ENCODE peak calls at places on chromosomes 4 and X, in five cellular contexts. One of them, this sample, is unnamed.

GRCh38 chrX:97639526-97639925 is 755.8 kb downstream of the RPA4 start:
- DNase-seq in GM20000: no peak
- DNase-seq in mucosa of descending colon: no peak
- DNase-seq in cardiac muscle cell: no peak
- DNase-seq in HFF-Myc: no peak
- DNase-seq in this sample: no peak

GRCh38 chrX:44061940-44062339 is 88.8 kb upstream of the NDP start:
- DNase-seq in GM20000: no peak
- DNase-seq in mucosa of descending colon: no peak
- DNase-seq in cardiac muscle cell: no peak
- DNase-seq in HFF-Myc: no peak
- DNase-seq in this sample: no peak

GRCh38 chrX:12065251-12065650 is 73.0 kb upstream of the FRMPD4 start:
- DNase-seq in GM20000: peak
- DNase-seq in mucosa of descending colon: no peak
- DNase-seq in cardiac muscle cell: peak
- DNase-seq in HFF-Myc: no peak
- DNase-seq in this sample: no peak

GRCh38 chrX:77085372-77085771 is 361.8 kb upstream of the FGF16 start:
- DNase-seq in GM20000: no peak
- DNase-seq in mucosa of descending colon: no peak
- DNase-seq in cardiac muscle cell: no peak
- DNase-seq in HFF-Myc: no peak
- DNase-seq in this sample: no peak

GRCh38 chr4:38782452-38783108 is at the start of gene TLR10:
- DNase-seq in GM20000: peak
- DNase-seq in mucosa of descending colon: no peak
- DNase-seq in cardiac muscle cell: peak
- DNase-seq in HFF-Myc: peak
- DNase-seq in this sample: no peak

GRCh38 chrX:125205918-125206665 is 113.6 kb upstream of the TEX13C start:
- DNase-seq in GM20000: no peak
- DNase-seq in mucosa of descending colon: no peak
- DNase-seq in cardiac muscle cell: no peak
- DNase-seq in HFF-Myc: no peak
- DNase-seq in this sample: no peak

GRCh38 chr4:107931775-107932321 is 499 bp downstream of the CYP2U1 start:
- DNase-seq in GM20000: no peak
- DNase-seq in mucosa of descending colon: peak
- DNase-seq in cardiac muscle cell: no peak
- DNase-seq in HFF-Myc: no peak
- DNase-seq in this sample: peak

GRCh38 chrX:132444936-132445335 is 43.9 kb downstream of the MBNL3 start:
- DNase-seq in GM20000: no peak
- DNase-seq in mucosa of descending colon: no peak
- DNase-seq in cardiac muscle cell: no peak
- DNase-seq in HFF-Myc: no peak
- DNase-seq in this sample: no peak

GRCh38 chr4:42720514-42720913 is 63.6 kb upstream of the ATP8A1 start:
- DNase-seq in GM20000: no peak
- DNase-seq in mucosa of descending colon: no peak
- DNase-seq in cardiac muscle cell: no peak
- DNase-seq in HFF-Myc: no peak
- DNase-seq in this sample: no peak

GRCh38 chrX:115460565-115460888 is 100.4 kb upstream of the PLS3 start:
- DNase-seq in GM20000: no peak
- DNase-seq in mucosa of descending colon: no peak
- DNase-seq in cardiac muscle cell: peak
- DNase-seq in HFF-Myc: no peak
- DNase-seq in this sample: no peak

GRCh38 chr4:128310266-128310697 is 22.7 kb upstream of the PGRMC2 start:
- DNase-seq in GM20000: no peak
- DNase-seq in mucosa of descending colon: peak
- DNase-seq in cardiac muscle cell: peak
- DNase-seq in HFF-Myc: no peak
- DNase-seq in this sample: no peak

GRCh38 chr4:144754562-144755410 is 108.8 kb downstream of the HHIP start:
- DNase-seq in GM20000: no peak
- DNase-seq in mucosa of descending colon: no peak
- DNase-seq in cardiac muscle cell: peak
- DNase-seq in HFF-Myc: no peak
- DNase-seq in this sample: no peak
- TF ChIP-seq CTCF in GM20000: no peak
- TF ChIP-seq CTCF in mucosa of descending colon: no peak
- TF ChIP-seq CTCF in cardiac muscle cell: peak
- TF ChIP-seq CTCF in HFF-Myc: peak
- TF ChIP-seq CTCF in this sample: peak

DNA sequence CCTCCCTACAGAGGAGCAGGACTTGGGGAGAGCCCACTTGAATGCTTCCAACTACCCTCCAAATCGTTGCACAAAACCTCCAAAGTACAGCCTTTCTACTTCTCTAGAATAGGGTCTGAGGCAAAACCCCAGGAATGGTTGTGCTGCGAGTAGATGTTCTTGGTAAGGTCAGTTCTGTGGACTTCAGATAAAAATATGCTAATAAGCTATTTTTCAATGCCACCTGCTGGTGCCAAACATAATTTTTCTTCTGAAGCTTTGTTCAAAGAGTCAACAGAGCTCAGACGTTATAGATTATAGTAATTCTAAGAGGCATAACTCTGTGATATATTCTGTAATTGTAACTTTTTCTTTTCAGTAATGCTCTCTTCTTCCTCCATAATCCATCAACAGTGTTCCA is 425.7 kb downstream of the GPAT3 start:
- DNase-seq in GM20000: no peak
- DNase-seq in mucosa of descending colon: no peak
- DNase-seq in cardiac muscle cell: peak
- DNase-seq in HFF-Myc: no peak
- DNase-seq in this sample: no peak
- TF ChIP-seq CTCF in GM20000: no peak
- TF ChIP-seq CTCF in mucosa of descending colon: no peak
- TF ChIP-seq CTCF in cardiac muscle cell: no peak
- TF ChIP-seq CTCF in HFF-Myc: no peak
- TF ChIP-seq CTCF in this sample: no peak

GRCh38 chr4:59247032-59247431 is 1953.1 kb upstream of the ADGRL3 start:
- DNase-seq in GM20000: peak
- DNase-seq in mucosa of descending colon: no peak
- DNase-seq in cardiac muscle cell: no peak
- DNase-seq in HFF-Myc: no peak
- DNase-seq in this sample: no peak
- TF ChIP-seq CTCF in GM20000: no peak
- TF ChIP-seq CTCF in mucosa of descending colon: no peak
- TF ChIP-seq CTCF in cardiac muscle cell: no peak
- TF ChIP-seq CTCF in HFF-Myc: no peak
- TF ChIP-seq CTCF in this sample: no peak

DNA sequence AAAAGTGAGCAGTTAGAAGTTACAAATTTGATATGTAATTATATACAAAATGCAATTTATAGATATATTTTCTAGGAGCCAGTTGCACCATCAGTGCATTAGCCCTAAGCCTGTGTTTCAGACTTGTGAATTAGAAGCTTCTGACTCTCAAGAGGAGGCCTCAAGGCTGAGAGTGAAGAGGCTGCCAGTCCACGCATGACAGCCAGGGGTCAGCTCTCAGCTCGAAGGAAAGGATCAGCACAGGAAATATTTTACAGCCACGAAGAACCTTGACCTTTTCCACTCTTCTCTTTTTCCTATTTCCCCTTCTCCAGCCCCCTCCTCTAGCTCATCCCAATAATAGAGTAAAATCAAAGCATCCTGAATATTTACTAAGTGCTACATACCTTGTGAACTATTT is 642.4 kb downstream of the TRIML1 start:
- DNase-seq in GM20000: no peak
- DNase-seq in mucosa of descending colon: no peak
- DNase-seq in cardiac muscle cell: no peak
- DNase-seq in HFF-Myc: no peak
- DNase-seq in this sample: no peak
- TF ChIP-seq CTCF in GM20000: no peak
- TF ChIP-seq CTCF in mucosa of descending colon: no peak
- TF ChIP-seq CTCF in cardiac muscle cell: no peak
- TF ChIP-seq CTCF in HFF-Myc: peak
- TF ChIP-seq CTCF in this sample: peak

GRCh38 chr4:95124906-95125504 is 367.2 kb downstream of the BMPR1B start:
- DNase-seq in GM20000: peak
- DNase-seq in mucosa of descending colon: no peak
- DNase-seq in cardiac muscle cell: peak
- DNase-seq in HFF-Myc: peak
- DNase-seq in this sample: no peak
- TF ChIP-seq CTCF in GM20000: no peak
- TF ChIP-seq CTCF in mucosa of descending colon: no peak
- TF ChIP-seq CTCF in cardiac muscle cell: peak
- TF ChIP-seq CTCF in HFF-Myc: peak
- TF ChIP-seq CTCF in this sample: peak

DNA sequence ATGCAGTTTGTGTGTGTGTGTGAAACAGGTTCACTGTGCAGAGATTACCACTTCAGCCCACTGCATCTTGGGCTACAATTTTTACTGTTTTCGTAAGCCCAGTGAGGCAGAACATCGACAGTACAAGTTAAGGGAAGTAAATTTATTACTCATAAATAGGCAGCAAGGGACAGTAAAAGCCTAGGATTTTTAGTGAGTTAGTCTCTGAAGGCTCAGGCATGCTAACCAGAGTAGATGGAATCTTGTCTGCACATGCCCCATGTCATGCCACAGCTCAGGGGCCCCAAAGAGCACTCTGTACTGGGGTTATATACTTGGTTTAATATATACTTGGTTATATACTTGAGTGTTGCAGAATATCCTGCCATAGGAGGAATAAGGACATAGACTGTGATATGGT is 825.7 kb downstream of the TECRL start:
- DNase-seq in GM20000: no peak
- DNase-seq in mucosa of descending colon: no peak
- DNase-seq in cardiac muscle cell: no peak
- DNase-seq in HFF-Myc: no peak
- DNase-seq in this sample: no peak
- TF ChIP-seq CTCF in GM20000: no peak
- TF ChIP-seq CTCF in mucosa of descending colon: no peak
- TF ChIP-seq CTCF in cardiac muscle cell: no peak
- TF ChIP-seq CTCF in HFF-Myc: no peak
- TF ChIP-seq CTCF in this sample: no peak

GRCh38 chrX:40083120-40083978 is 14.4 kb downstream of the BCOR start:
- DNase-seq in GM20000: peak
- DNase-seq in mucosa of descending colon: peak
- DNase-seq in cardiac muscle cell: peak
- DNase-seq in HFF-Myc: no peak
- DNase-seq in this sample: peak
- TF ChIP-seq CTCF in GM20000: no peak
- TF ChIP-seq CTCF in mucosa of descending colon: no peak
- TF ChIP-seq CTCF in cardiac muscle cell: no peak
- TF ChIP-seq CTCF in HFF-Myc: no peak
- TF ChIP-seq CTCF in this sample: no peak

DNA sequence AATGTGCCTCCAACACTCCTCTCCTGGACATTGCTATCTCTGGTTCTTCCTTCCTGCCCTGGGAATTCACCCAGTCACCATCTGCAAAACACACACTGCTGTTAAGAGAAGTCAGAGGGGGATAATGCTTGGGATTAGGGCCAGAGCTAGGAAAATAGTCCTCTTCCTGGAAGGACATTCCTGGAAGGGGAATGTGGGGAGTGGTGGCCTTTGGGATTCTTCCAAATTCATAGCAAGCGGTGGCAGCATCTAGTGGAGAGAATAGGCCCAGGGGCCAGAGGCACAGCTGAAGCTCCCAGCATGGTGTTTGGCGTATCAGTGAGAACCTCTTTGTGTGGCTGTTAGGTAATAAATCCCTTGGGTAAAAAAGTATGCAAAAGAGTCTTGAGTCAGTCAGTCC is 34.3 kb downstream of the SHROOM4 start:
- DNase-seq in GM20000: no peak
- DNase-seq in mucosa of descending colon: no peak
- DNase-seq in cardiac muscle cell: peak
- DNase-seq in HFF-Myc: no peak
- DNase-seq in this sample: no peak
- TF ChIP-seq CTCF in GM20000: no peak
- TF ChIP-seq CTCF in mucosa of descending colon: no peak
- TF ChIP-seq CTCF in cardiac muscle cell: no peak
- TF ChIP-seq CTCF in HFF-Myc: no peak
- TF ChIP-seq CTCF in this sample: no peak

DNA sequence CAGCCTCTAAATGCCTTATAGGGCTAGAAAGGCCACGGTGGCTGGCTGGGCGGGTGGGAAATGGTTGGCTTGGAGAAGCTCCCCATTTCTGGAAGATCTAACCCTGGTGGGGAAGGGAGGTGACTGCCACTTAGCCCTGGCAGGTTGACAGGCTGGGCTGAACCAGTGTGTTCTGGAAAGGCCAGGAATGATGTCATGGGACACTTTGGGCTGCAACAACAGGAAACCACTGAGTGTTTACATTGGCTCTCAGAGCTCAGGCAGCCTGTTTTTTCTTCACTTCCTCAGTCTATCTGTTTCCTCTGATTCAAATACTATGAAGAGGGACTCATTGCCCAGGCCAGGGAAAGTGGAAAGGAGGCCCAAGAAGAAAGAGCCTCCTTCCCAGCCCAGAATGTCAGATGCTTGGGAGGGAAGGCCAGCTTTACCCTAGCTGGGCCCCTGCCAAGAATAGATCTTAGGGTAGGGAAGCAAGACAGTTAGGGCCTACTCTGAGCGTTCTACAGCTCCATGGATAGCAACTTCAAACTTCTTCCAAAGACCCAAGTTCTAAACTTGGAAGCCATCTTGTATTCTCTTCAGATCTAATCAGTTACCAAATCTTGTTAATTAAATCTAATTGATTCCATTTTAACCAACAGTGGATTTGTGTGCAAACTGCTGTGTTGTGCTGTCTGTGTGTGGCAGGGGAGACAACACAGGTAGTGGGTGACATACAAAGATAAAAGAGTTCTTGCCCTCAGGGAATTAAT is 65.7 kb upstream of the MSN start:
- DNase-seq in GM20000: no peak
- DNase-seq in mucosa of descending colon: peak
- DNase-seq in cardiac muscle cell: peak
- DNase-seq in HFF-Myc: peak
- DNase-seq in this sample: peak
- TF ChIP-seq CTCF in GM20000: no peak
- TF ChIP-seq CTCF in mucosa of descending colon: no peak
- TF ChIP-seq CTCF in cardiac muscle cell: no peak
- TF ChIP-seq CTCF in HFF-Myc: no peak
- TF ChIP-seq CTCF in this sample: no peak

DNA sequence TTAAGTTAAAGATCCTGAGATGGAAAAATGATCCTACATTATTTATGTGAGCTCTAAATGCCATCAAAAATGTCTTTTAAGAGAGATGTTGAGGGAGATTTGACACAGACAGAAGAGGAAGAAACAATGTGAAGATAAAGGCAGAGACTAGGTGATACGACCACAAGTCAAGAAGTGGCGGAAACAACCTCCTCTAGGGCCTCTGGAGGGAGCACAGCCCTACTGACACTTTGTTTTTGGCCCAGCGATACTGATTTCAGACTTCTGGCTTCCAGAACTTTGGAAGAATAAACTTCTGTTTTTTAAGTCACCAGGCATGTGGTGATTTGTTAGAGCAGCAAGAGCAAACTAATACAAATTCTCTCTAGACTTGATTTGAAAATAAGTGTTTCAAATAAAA is 1216.1 kb downstream of the FSTL5 start:
- DNase-seq in GM20000: no peak
- DNase-seq in mucosa of descending colon: no peak
- DNase-seq in cardiac muscle cell: no peak
- DNase-seq in HFF-Myc: no peak
- DNase-seq in this sample: no peak
- TF ChIP-seq CTCF in GM20000: no peak
- TF ChIP-seq CTCF in mucosa of descending colon: no peak
- TF ChIP-seq CTCF in cardiac muscle cell: no peak
- TF ChIP-seq CTCF in HFF-Myc: no peak
- TF ChIP-seq CTCF in this sample: no peak